ENCODE peak calls at places on chromosomes 11 and 22, in six cellular contexts. One of them, this sample, is unnamed.

GRCh38 chr11:116366980-116367640 is 405.7 kb downstream of the BUD13 start:
- DNase-seq in mammary epithelial cell: peak; percentile 63
- DNase-seq in IMR-90: no peak
- DNase-seq in fibroblast of lung: peak; percentile 2
- DNase-seq in MM.1S: no peak
- DNase-seq in K562: no peak
- DNase-seq in this sample: no peak

GRCh38 chr11:3043315-3043871 is 13.8 kb downstream of the CARS1 start:
- DNase-seq in mammary epithelial cell: no peak
- DNase-seq in IMR-90: no peak
- DNase-seq in fibroblast of lung: peak; percentile 62
- DNase-seq in MM.1S: no peak
- DNase-seq in K562: no peak
- DNase-seq in this sample: no peak

GRCh38 chr11:96948066-96948465 is 558.3 kb downstream of the JRKL start:
- DNase-seq in mammary epithelial cell: no peak
- DNase-seq in IMR-90: no peak
- DNase-seq in fibroblast of lung: no peak
- DNase-seq in MM.1S: no peak
- DNase-seq in K562: no peak
- DNase-seq in this sample: no peak

GRCh38 chr11:78664606-78665005 is 89.9 kb upstream of the NARS2 start:
- DNase-seq in mammary epithelial cell: no peak
- DNase-seq in IMR-90: peak; percentile 53
- DNase-seq in fibroblast of lung: no peak
- DNase-seq in MM.1S: no peak
- DNase-seq in K562: no peak
- DNase-seq in this sample: no peak

GRCh38 chr11:126561327-126561893 is 205.9 kb downstream of the ST3GAL4 start:
- DNase-seq in mammary epithelial cell: peak; percentile 41
- DNase-seq in IMR-90: peak; percentile 69
- DNase-seq in fibroblast of lung: peak; percentile 61
- DNase-seq in MM.1S: peak; percentile 73
- DNase-seq in K562: peak; percentile 47
- DNase-seq in this sample: peak; percentile 73

GRCh38 chr22:41177040-41177625 is 28.0 kb upstream of the L3MBTL2 start:
- DNase-seq in mammary epithelial cell: no peak
- DNase-seq in IMR-90: no peak
- DNase-seq in fibroblast of lung: no peak
- DNase-seq in MM.1S: no peak
- DNase-seq in K562: no peak
- DNase-seq in this sample: no peak

GRCh38 chr22:31075961-31076360 is 5.2 kb upstream of the SMTN start:
- DNase-seq in mammary epithelial cell: no peak
- DNase-seq in IMR-90: peak; percentile 41
- DNase-seq in fibroblast of lung: no peak
- DNase-seq in MM.1S: no peak
- DNase-seq in K562: no peak
- DNase-seq in this sample: no peak

GRCh38 chr11:13668957-13669521 is 571 bp downstream of the FAR1 start:
- DNase-seq in mammary epithelial cell: peak; percentile 53
- DNase-seq in IMR-90: peak; percentile 7
- DNase-seq in fibroblast of lung: peak; percentile 31
- DNase-seq in MM.1S: peak; percentile 64
- DNase-seq in K562: peak; percentile 77
- DNase-seq in this sample: no peak

GRCh38 chr22:24338701-24339451 is 68.2 kb downstream of the SPECC1L start:
- DNase-seq in mammary epithelial cell: peak; percentile 6
- DNase-seq in IMR-90: peak; percentile 61
- DNase-seq in fibroblast of lung: peak; percentile 73
- DNase-seq in MM.1S: no peak
- DNase-seq in K562: no peak
- DNase-seq in this sample: no peak

GRCh38 chr11:1887451-1888346 is 4.0 kb downstream of the PRR33 start:
- DNase-seq in mammary epithelial cell: no peak
- DNase-seq in IMR-90: no peak
- DNase-seq in fibroblast of lung: no peak
- DNase-seq in MM.1S: no peak
- DNase-seq in K562: no peak
- DNase-seq in this sample: peak; percentile 34

GRCh38 chr22:44648085-44648820 is 53.8 kb upstream of the PRR5 start:
- DNase-seq in mammary epithelial cell: no peak
- DNase-seq in IMR-90: peak; percentile 26
- DNase-seq in fibroblast of lung: no peak
- DNase-seq in MM.1S: no peak
- DNase-seq in K562: no peak
- DNase-seq in this sample: no peak

GRCh38 chr11:108148549-108148948 is 27.2 kb downstream of the ACAT1 start:
- DNase-seq in mammary epithelial cell: no peak
- DNase-seq in IMR-90: no peak
- DNase-seq in fibroblast of lung: no peak
- DNase-seq in MM.1S: no peak
- DNase-seq in K562: no peak
- DNase-seq in this sample: no peak

GRCh38 chr22:19149047-19149883 is 827 bp downstream of the GSC2 start:
- DNase-seq in mammary epithelial cell: peak; percentile 42
- DNase-seq in IMR-90: no peak
- DNase-seq in fibroblast of lung: peak; percentile 12
- DNase-seq in MM.1S: no peak
- DNase-seq in K562: peak; percentile 75
- DNase-seq in this sample: no peak

GRCh38 chr11:110691961-110692360 is 20.3 kb downstream of the ARHGAP20 start:
- DNase-seq in mammary epithelial cell: no peak
- DNase-seq in IMR-90: no peak
- DNase-seq in fibroblast of lung: no peak
- DNase-seq in MM.1S: no peak
- DNase-seq in K562: no peak
- DNase-seq in this sample: no peak

GRCh38 chr11:35852056-35852455 is 91.8 kb upstream of the LDLRAD3 start:
- DNase-seq in mammary epithelial cell: no peak
- DNase-seq in IMR-90: no peak
- DNase-seq in fibroblast of lung: no peak
- DNase-seq in MM.1S: no peak
- DNase-seq in K562: no peak
- DNase-seq in this sample: no peak

GRCh38 chr11:86214710-86215109 is 29.8 kb upstream of the EED start:
- DNase-seq in mammary epithelial cell: peak; percentile 73
- DNase-seq in IMR-90: no peak
- DNase-seq in fibroblast of lung: no peak
- DNase-seq in MM.1S: no peak
- DNase-seq in K562: no peak
- DNase-seq in this sample: no peak

GRCh38 chr22:40401532-40401931 is 31.1 kb downstream of the SGSM3 start:
- DNase-seq in mammary epithelial cell: no peak
- DNase-seq in IMR-90: no peak
- DNase-seq in fibroblast of lung: no peak
- DNase-seq in MM.1S: no peak
- DNase-seq in K562: no peak
- DNase-seq in this sample: peak; percentile 67

GRCh38 chr11:65945941-65946558 is 770 bp downstream of the TSGA10IP start:
- DNase-seq in mammary epithelial cell: no peak
- DNase-seq in IMR-90: no peak
- DNase-seq in fibroblast of lung: no peak
- DNase-seq in MM.1S: peak; percentile 39
- DNase-seq in K562: no peak
- DNase-seq in this sample: no peak

GRCh38 chr11:11382858-11383532 is 29.9 kb upstream of the CSNK2A3 start:
- DNase-seq in mammary epithelial cell: no peak
- DNase-seq in IMR-90: no peak
- DNase-seq in fibroblast of lung: no peak
- DNase-seq in MM.1S: no peak
- DNase-seq in K562: no peak
- DNase-seq in this sample: no peak

GRCh38 chr11:80350541-80350940 is 909.7 kb upstream of the TENM4 start:
- DNase-seq in mammary epithelial cell: no peak
- DNase-seq in IMR-90: no peak
- DNase-seq in fibroblast of lung: no peak
- DNase-seq in MM.1S: no peak
- DNase-seq in K562: no peak
- DNase-seq in this sample: no peak

GRCh38 chr22:43039800-43040199 is 24.9 kb upstream of the PACSIN2 start:
- DNase-seq in mammary epithelial cell: no peak
- DNase-seq in IMR-90: no peak
- DNase-seq in fibroblast of lung: no peak
- DNase-seq in MM.1S: no peak
- DNase-seq in K562: no peak
- DNase-seq in this sample: no peak

GRCh38 chr11:3867209-3868071 is 12.0 kb downstream of the STIM1 start:
- DNase-seq in mammary epithelial cell: peak; percentile 45
- DNase-seq in IMR-90: no peak
- DNase-seq in fibroblast of lung: peak; percentile 12
- DNase-seq in MM.1S: peak; percentile 75
- DNase-seq in K562: peak; percentile 61
- DNase-seq in this sample: no peak

GRCh38 chr22:24938741-24939341 is 7.7 kb downstream of the LHFPL7 start:
- DNase-seq in mammary epithelial cell: peak; percentile 48
- DNase-seq in IMR-90: peak; percentile 25
- DNase-seq in fibroblast of lung: peak; percentile 25
- DNase-seq in MM.1S: peak; percentile 70
- DNase-seq in K562: peak; percentile 26
- DNase-seq in this sample: peak; percentile 31

GRCh38 chr22:42754658-42755057 is 34.0 kb upstream of the A4GALT start:
- DNase-seq in mammary epithelial cell: peak; percentile 25
- DNase-seq in IMR-90: peak; percentile 92
- DNase-seq in fibroblast of lung: peak; percentile 96
- DNase-seq in MM.1S: no peak
- DNase-seq in K562: peak; percentile 42
- DNase-seq in this sample: no peak

GRCh38 chr11:62922189-62922589 is 1.0 kb upstream of the CHRM1 start:
- DNase-seq in mammary epithelial cell: no peak
- DNase-seq in IMR-90: no peak
- DNase-seq in fibroblast of lung: no peak
- DNase-seq in MM.1S: no peak
- DNase-seq in K562: no peak
- DNase-seq in this sample: no peak

GRCh38 chr22:37880668-37881440 is 25.2 kb upstream of the MICALL1 start:
- DNase-seq in mammary epithelial cell: peak; percentile 37
- DNase-seq in IMR-90: peak; percentile 84
- DNase-seq in fibroblast of lung: peak; percentile 67
- DNase-seq in MM.1S: no peak
- DNase-seq in K562: no peak
- DNase-seq in this sample: no peak
- H4K20me1 ChIP-seq in mammary epithelial cell: no peaks in the 10 kb centered on the region
- H4K20me1 ChIP-seq in IMR-90: peaks cover 38% of the 10 kb centered on the region
- H4K20me1 ChIP-seq in fibroblast of lung: no peaks in the 10 kb centered on the region
- H4K20me1 ChIP-seq in MM.1S: no peaks in the 10 kb centered on the region
- H4K20me1 ChIP-seq in K562: no peaks in the 10 kb centered on the region
- H4K20me1 ChIP-seq in this sample: peaks cover 16% of the 10 kb centered on the region

DNA sequence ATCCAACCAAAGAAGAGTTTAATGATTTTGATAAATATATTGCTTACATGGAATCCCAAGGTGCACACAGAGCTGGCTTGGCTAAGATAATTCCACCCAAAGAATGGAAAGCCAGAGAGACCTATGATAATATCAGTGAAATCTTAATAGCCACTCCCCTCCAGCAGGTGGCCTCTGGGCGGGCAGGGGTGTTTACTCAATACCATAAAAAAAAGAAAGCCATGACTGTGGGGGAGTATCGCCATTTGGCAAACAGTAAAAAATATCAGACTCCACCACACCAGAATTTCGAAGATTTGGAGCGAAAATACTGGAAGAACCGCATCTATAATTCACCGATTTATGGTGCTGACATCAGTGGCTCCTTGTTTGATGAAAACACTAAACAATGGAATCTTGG is 23.9 kb downstream of the KDM4D start:
- DNase-seq in mammary epithelial cell: no peak
- DNase-seq in IMR-90: no peak
- DNase-seq in fibroblast of lung: no peak
- DNase-seq in MM.1S: no peak
- DNase-seq in K562: peak; percentile 25
- DNase-seq in this sample: no peak
- TF ChIP-seq CTCF in mammary epithelial cell: no peak
- TF ChIP-seq CTCF in IMR-90: no peak
- TF ChIP-seq CTCF in fibroblast of lung: peak; percentile 16
- TF ChIP-seq CTCF in MM.1S: peak; percentile 17
- TF ChIP-seq CTCF in K562: peak; percentile 31
- TF ChIP-seq CTCF in this sample: no peak

GRCh38 chr11:100203789-100204188 is 483.3 kb upstream of the ARHGAP42 start:
- DNase-seq in mammary epithelial cell: no peak
- DNase-seq in IMR-90: no peak
- DNase-seq in fibroblast of lung: no peak
- DNase-seq in MM.1S: no peak
- DNase-seq in K562: no peak
- DNase-seq in this sample: no peak
- H4K20me1 ChIP-seq in mammary epithelial cell: no peaks in the 10 kb centered on the region
- H4K20me1 ChIP-seq in IMR-90: no peaks in the 10 kb centered on the region
- H4K20me1 ChIP-seq in fibroblast of lung: no peaks in the 10 kb centered on the region
- H4K20me1 ChIP-seq in MM.1S: no peaks in the 10 kb centered on the region
- H4K20me1 ChIP-seq in K562: no peaks in the 10 kb centered on the region
- H4K20me1 ChIP-seq in this sample: no peaks in the 10 kb centered on the region

DNA sequence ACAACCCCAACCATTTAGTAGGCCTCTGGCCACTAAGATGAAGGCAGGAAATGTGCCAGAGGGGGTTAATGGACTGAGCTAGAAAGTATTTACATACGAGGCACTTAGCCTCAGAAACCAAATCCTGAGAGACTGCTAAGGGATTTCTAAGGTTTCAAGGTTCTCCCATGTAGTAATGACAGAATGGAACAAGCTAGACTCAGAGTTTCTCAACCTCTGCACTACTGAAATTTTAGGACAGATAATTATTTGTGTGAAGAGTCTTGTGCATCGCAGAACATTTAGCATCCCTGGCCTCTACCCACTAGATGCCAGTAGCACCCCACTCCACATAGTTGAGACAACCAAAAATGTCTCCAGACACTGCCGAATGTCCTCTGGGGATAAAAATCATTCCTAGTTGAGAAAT is 54.8 kb upstream of the CHRM4 start:
- DNase-seq in mammary epithelial cell: no peak
- DNase-seq in IMR-90: peak; percentile 52
- DNase-seq in fibroblast of lung: peak; percentile 23
- DNase-seq in MM.1S: no peak
- DNase-seq in K562: no peak
- DNase-seq in this sample: no peak
- TF ChIP-seq CTCF in mammary epithelial cell: no peak
- TF ChIP-seq CTCF in IMR-90: peak; percentile 43
- TF ChIP-seq CTCF in fibroblast of lung: peak; percentile 11
- TF ChIP-seq CTCF in MM.1S: no peak
- TF ChIP-seq CTCF in K562: no peak
- TF ChIP-seq CTCF in this sample: no peak

GRCh38 chr22:45868586-45869443 is 108.1 kb downstream of the WNT7B start:
- DNase-seq in mammary epithelial cell: no peak
- DNase-seq in IMR-90: no peak
- DNase-seq in fibroblast of lung: no peak
- DNase-seq in MM.1S: no peak
- DNase-seq in K562: no peak
- DNase-seq in this sample: peak; percentile 2
- H4K20me1 ChIP-seq in mammary epithelial cell: peaks cover 5% of the 10 kb centered on the region
- H4K20me1 ChIP-seq in IMR-90: peaks cover 23% of the 10 kb centered on the region
- H4K20me1 ChIP-seq in fibroblast of lung: no peaks in the 10 kb centered on the region
- H4K20me1 ChIP-seq in MM.1S: no peaks in the 10 kb centered on the region
- H4K20me1 ChIP-seq in K562: peaks cover 2% of the 10 kb centered on the region
- H4K20me1 ChIP-seq in this sample: peaks cover 4% of the 10 kb centered on the region